ENCODE peak calls at places on chromosomes 2 and 18, in four cellular contexts. One of them, this sample, is unnamed.
A peak's percentile ranks its signal among the peaks of the same experiment; 100 is the strongest.

GRCh38 chr2:176172007-176172747 is 15.1 kb downstream of the HOXD3 start:
- DNase-seq in transverse colon: no peak
- DNase-seq in heart left ventricle: no peak
- DNase-seq in tibial nerve: no peak
- DNase-seq in this sample: no peak

GRCh38 chr2:236855866-236856855 is 229.5 kb upstream of the COPS8 start:
- DNase-seq in tibial nerve: no peak
- DNase-seq in heart left ventricle: no peak
- DNase-seq in transverse colon: no peak
- DNase-seq in this sample: no peak

GRCh38 chr2:195682077-195682476 is 25.1 kb downstream of the SLC39A10 start:
- DNase-seq in tibial nerve: no peak
- DNase-seq in heart left ventricle: no peak
- DNase-seq in transverse colon: no peak
- DNase-seq in this sample: no peak

GRCh38 chr18:36153203-36153602 is 23.5 kb downstream of the ELP2 start:
- DNase-seq in transverse colon: no peak
- DNase-seq in tibial nerve: no peak
- DNase-seq in heart left ventricle: no peak
- DNase-seq in this sample: no peak

GRCh38 chr18:79631096-79631507 is 48.5 kb upstream of the CTDP1 start:
- DNase-seq in tibial nerve: no peak
- DNase-seq in transverse colon: no peak
- DNase-seq in heart left ventricle: no peak
- DNase-seq in this sample: no peak

GRCh38 chr2:30105556-30105955 is 41.3 kb upstream of the YPEL5 start:
- DNase-seq in heart left ventricle: no peak
- DNase-seq in transverse colon: no peak
- DNase-seq in tibial nerve: no peak
- DNase-seq in this sample: no peak

GRCh38 chr2:219451626-219452360 is 17.1 kb downstream of the SPEG start:
- DNase-seq in transverse colon: peak; percentile 56
- DNase-seq in heart left ventricle: peak; percentile 86
- DNase-seq in tibial nerve: no peak
- DNase-seq in this sample: peak; percentile 37

GRCh38 chr2:63871864-63872263 is 30.2 kb downstream of the UGP2 start:
- DNase-seq in transverse colon: no peak
- DNase-seq in tibial nerve: no peak
- DNase-seq in heart left ventricle: no peak
- DNase-seq in this sample: no peak

GRCh38 chr2:109337221-109337620 is 208.2 kb downstream of the SH3RF3 start:
- DNase-seq in heart left ventricle: no peak
- DNase-seq in transverse colon: no peak
- DNase-seq in tibial nerve: no peak
- DNase-seq in this sample: no peak

GRCh38 chr2:39710807-39711206 is 45.1 kb downstream of the TMEM178A start:
- DNase-seq in heart left ventricle: no peak
- DNase-seq in transverse colon: no peak
- DNase-seq in tibial nerve: no peak
- DNase-seq in this sample: no peak

GRCh38 chr2:52536929-52537460 is 1230.6 kb upstream of the CHAC2 start:
- DNase-seq in tibial nerve: no peak
- DNase-seq in heart left ventricle: no peak
- DNase-seq in transverse colon: no peak
- DNase-seq in this sample: no peak

GRCh38 chr18:31513189-31513907 is 15.4 kb downstream of the DSG2 start:
- DNase-seq in tibial nerve: no peak
- DNase-seq in heart left ventricle: no peak
- DNase-seq in transverse colon: no peak
- DNase-seq in this sample: no peak

GRCh38 chr2:43845181-43845580 is 6.4 kb downstream of the ABCG8 start:
- DNase-seq in heart left ventricle: no peak
- DNase-seq in transverse colon: no peak
- DNase-seq in tibial nerve: no peak
- DNase-seq in this sample: no peak

GRCh38 chr2:106960633-106961205 is 74.8 kb upstream of the ST6GAL2 start:
- DNase-seq in heart left ventricle: no peak
- DNase-seq in transverse colon: no peak
- DNase-seq in tibial nerve: no peak
- DNase-seq in this sample: no peak

GRCh38 chr2:198883604-198884003 is 574.1 kb downstream of the SATB2 start:
- DNase-seq in tibial nerve: no peak
- DNase-seq in transverse colon: no peak
- DNase-seq in heart left ventricle: no peak
- DNase-seq in this sample: no peak

GRCh38 chr18:2409906-2410305 is 161.4 kb downstream of the METTL4 start:
- DNase-seq in heart left ventricle: no peak
- DNase-seq in tibial nerve: no peak
- DNase-seq in transverse colon: no peak
- DNase-seq in this sample: no peak
- H3K27me3 ChIP-seq in heart left ventricle: no peaks in the 10 kb centered on the region
- H3K27me3 ChIP-seq in tibial nerve: no peaks in the 10 kb centered on the region
- H3K27me3 ChIP-seq in transverse colon: no peaks in the 10 kb centered on the region
- H3K27me3 ChIP-seq in this sample: no peaks in the 10 kb centered on the region

DNA sequence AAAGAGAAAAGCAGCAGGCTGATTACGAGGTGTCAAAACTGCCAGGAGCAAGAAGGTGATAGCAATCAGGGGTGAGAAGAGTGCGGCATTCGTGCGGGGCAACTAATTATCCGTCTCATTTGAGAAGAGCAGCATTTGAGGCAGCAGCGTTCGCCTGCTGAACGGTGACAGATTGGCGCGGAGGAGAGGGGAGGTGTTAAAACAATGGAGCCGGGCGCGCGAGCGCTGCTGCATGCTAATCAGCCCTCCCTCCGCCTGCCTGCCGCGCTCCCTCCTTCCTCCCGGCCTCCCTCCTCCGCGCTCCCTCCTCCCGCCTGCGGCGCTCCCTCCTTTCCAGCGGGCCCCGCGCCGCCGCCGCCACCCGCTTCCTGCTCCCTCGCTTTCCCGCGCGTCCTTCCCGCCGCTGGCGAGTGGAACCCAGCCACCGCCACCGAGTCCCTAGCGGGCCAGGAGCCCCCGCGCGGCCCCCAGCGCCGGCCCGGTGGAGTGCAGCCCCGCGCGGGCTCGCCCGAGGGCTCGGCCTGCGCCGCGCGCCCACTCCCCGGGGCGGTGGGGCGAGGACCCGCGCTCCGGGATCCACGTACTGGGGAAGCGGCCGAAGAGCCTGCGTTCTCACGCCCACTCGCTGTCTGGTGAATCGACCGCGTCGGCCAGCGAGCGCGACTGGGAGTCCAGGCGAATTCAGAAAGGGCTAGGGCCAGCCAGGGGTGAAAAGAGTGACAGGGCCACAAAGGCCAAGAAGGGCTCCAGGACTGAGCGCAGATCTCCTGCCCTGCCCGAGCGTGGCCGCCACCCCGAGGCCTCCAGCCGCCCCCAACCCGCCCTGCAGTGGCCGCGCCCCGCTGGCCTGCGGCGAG is 69.4 kb upstream of the PSMD14 start:
- DNase-seq in transverse colon: peak; percentile 61
- DNase-seq in tibial nerve: peak; percentile 28
- DNase-seq in heart left ventricle: peak; percentile 71
- DNase-seq in this sample: peak; percentile 21
- TF ChIP-seq POLR2A in transverse colon: no peak
- TF ChIP-seq POLR2A in tibial nerve: no peak
- TF ChIP-seq POLR2A in heart left ventricle: no peak
- TF ChIP-seq POLR2A in this sample: no peak

DNA sequence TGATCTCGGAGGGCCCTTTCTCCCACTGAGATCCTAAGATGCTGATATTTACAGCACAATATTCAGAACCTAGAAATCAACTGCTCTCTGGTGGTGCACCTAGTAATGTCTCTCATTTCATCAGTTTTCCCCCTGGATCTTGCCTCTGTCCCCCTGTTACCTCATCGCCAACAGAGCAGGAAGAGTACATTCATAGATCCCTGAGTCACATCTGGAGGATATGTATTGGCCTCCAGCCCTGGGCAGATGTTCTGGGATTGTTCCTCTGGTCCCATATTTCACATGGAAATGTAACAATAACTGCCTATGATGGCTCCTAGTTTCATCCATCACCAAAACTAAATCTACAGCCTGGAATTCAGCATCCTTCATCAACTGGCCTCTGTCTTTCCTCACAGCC is 278.8 kb upstream of the SLC14A2 start:
- DNase-seq in transverse colon: no peak
- DNase-seq in tibial nerve: no peak
- DNase-seq in heart left ventricle: no peak
- DNase-seq in this sample: no peak
- H3K27me3 ChIP-seq in transverse colon: no peaks in the 10 kb centered on the region
- H3K27me3 ChIP-seq in tibial nerve: no peaks in the 10 kb centered on the region
- H3K27me3 ChIP-seq in heart left ventricle: no peaks in the 10 kb centered on the region
- H3K27me3 ChIP-seq in this sample: no peaks in the 10 kb centered on the region

GRCh38 chr2:161061786-161062185 is 98.4 kb upstream of the TANK start:
- DNase-seq in transverse colon: no peak
- DNase-seq in tibial nerve: no peak
- DNase-seq in heart left ventricle: no peak
- DNase-seq in this sample: no peak
- TF ChIP-seq POLR2A in transverse colon: no peak
- TF ChIP-seq POLR2A in tibial nerve: no peak
- TF ChIP-seq POLR2A in heart left ventricle: no peak
- TF ChIP-seq POLR2A in this sample: no peak

This sample was measured in gastrocnemius medialis.